ENCODE peak calls at places on chromosome 1, in six cellular contexts. F is body of pancreas, B is A549, D is tibial nerve, W is uterus, G is K562. X is an unnamed sample.

GRCh38 chr1:39204441-39205081 is at the start of gene MACF1:
- DNase-seq in F (peak; percentile 43), B (peak; percentile 50), D (peak; percentile 76), W (peak; percentile 90), G (peak; percentile 89), X (no peak)

GRCh38 chr1:98749152-98749756 is 87.7 kb downstream of the SNX7 start:
- DNase-seq in F (no peak), B (no peak), D (no peak), W (no peak), G (no peak), X (no peak)

GRCh38 chr1:240687820-240688219 is 75.9 kb upstream of the GREM2 start:
- DNase-seq in F (no peak), B (no peak), D (no peak), W (no peak), G (no peak), X (no peak)

GRCh38 chr1:225847610-225848009 is 34.6 kb downstream of the TMEM63A start:
- DNase-seq in F (peak; percentile 91), B (no peak), D (no peak), W (no peak), G (peak; percentile 35), X (peak; percentile 77)

GRCh38 chr1:12097321-12097720 is 34.2 kb downstream of the TNFRSF8 start:
- DNase-seq in F (no peak), B (no peak), D (no peak), W (no peak), G (no peak), X (no peak)

GRCh38 chr1:2284932-2285331 is 56.8 kb downstream of the SKI start:
- DNase-seq in F (no peak), B (no peak), D (no peak), W (no peak), G (no peak), X (no peak)

GRCh38 chr1:31772669-31773248 is 8.6 kb upstream of the ADGRB2 start:
- DNase-seq in F (no peak), B (no peak), D (no peak), W (no peak), G (no peak), X (no peak)

GRCh38 chr1:195326325-195326724 is 1281.9 kb downstream of the KCNT2 start:
- DNase-seq in F (no peak), B (no peak), D (no peak), W (no peak), G (no peak), X (no peak)

GRCh38 chr1:12275370-12275769 is 45.5 kb downstream of the VPS13D start:
- DNase-seq in F (peak; percentile 15), B (peak; percentile 35), D (peak; percentile 48), W (no peak), G (peak; percentile 64), X (no peak)

GRCh38 chr1:39639333-39640130 is at the start of gene HEYL:
- DNase-seq in F (peak; percentile 92), B (peak; percentile 86), D (peak; percentile 32), W (peak; percentile 73), G (peak; percentile 83), X (peak; percentile 89)

GRCh38 chr1:165344198-165344597 is 12.3 kb downstream of the LMX1A start:
- DNase-seq in F (no peak), B (no peak), D (no peak), W (no peak), G (no peak), X (no peak)

GRCh38 chr1:116123837-116124533 is 12.8 kb downstream of the MAB21L3 start:
- DNase-seq in F (no peak), B (no peak), D (no peak), W (no peak), G (no peak), X (no peak)

GRCh38 chr1:54361342-54361741 is 44.9 kb downstream of the SSBP3 start:
- DNase-seq in F (no peak), B (no peak), D (peak; percentile 33), W (peak; percentile 48), G (peak; percentile 30), X (no peak)

GRCh38 chr1:17665950-17666720 is 89.0 kb upstream of the ACTL8 start:
- DNase-seq in F (no peak), B (no peak), D (no peak), W (no peak), G (no peak), X (no peak)

GRCh38 chr1:154157520-154158306 is 2.8 kb upstream of the NUP210L start:
- DNase-seq in F (no peak), B (no peak), D (no peak), W (peak; percentile 29), G (peak; percentile 95), X (no peak)

GRCh38 chr1:159071970-159072582 is 4.5 kb downstream of the AIM2 start:
- DNase-seq in F (no peak), B (peak; percentile 40), D (peak; percentile 24), W (no peak), G (peak; percentile 68), X (no peak)

DNA sequence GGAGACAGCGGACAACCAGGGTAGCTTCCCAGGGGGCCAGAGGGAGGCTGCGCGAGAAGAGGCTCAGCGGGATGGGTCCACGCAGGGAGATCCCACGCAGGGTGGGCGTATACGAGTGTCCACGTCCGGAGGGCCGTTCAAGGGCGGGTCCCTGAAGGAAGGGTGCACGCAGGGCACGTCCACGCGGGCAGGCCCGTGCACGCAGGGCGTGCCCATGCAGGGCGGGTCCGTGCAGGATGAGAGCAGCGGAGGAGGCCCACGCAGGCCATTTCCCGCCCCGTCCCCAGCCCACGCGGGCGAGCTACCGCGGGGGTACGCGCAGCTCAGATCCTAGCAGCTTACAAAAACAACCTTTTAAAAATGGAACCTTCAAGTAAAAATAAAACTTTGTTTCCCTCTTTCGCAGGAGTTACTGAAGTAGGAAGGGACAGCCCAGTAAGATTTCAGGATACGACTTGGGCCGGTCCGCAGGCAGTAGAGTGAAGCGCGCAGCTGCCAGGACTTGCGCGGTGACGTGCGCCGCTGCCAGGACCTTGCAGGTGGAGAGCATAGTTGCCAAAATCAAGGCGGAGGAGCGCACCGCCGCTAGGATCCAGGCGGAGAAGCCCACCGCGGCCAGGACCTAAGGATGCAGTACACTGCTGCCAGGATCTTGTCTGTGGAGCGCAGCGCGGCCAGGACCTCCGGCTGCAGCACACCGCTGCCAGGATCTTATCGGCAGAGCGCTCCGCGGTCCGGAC is 416 bp upstream of the RNF187 start:
- DNase-seq in F (peak; percentile 76), B (peak; percentile 88), D (no peak), W (peak; percentile 59), G (peak; percentile 92), X (peak; percentile 96)
- TF ChIP-seq POLR2A in F (peak; percentile 51), B (peak; percentile 60), D (peak; percentile 26), W (peak; percentile 39), G (peak; percentile 62), X (peak; percentile 29)

GRCh38 chr1:5481889-5482288 is 510.3 kb downstream of the NPHP4 start:
- DNase-seq in F (no peak), B (peak; percentile 14), D (no peak), W (no peak), G (peak; percentile 27), X (peak; percentile 66)
- TF ChIP-seq CTCF in F (peak; percentile 18), B (no peak), D (no peak), W (no peak), G (peak; percentile 55), X (no peak)

GRCh38 chr1:173869108-173869359 is 854 bp downstream of the ZBTB37 start:
- DNase-seq in F (no peak), B (no peak), D (no peak), W (no peak), G (no peak), X (no peak)

GRCh38 chr1:173868266-173869107 is at the start of gene ZBTB37:
- DNase-seq in F (peak; percentile 96), B (peak; percentile 65), D (peak; percentile 72), W (peak; percentile 81), G (peak; percentile 98), X (peak; percentile 97)

GRCh38 chr1:173867141-173867752 is 542 bp downstream of the GAS5 start:
- DNase-seq in F (no peak), B (no peak), D (no peak), W (no peak), G (no peak), X (peak; percentile 85)

GRCh38 chr1:173866462-173866861 is 1.3 kb downstream of the GAS5 start:
- DNase-seq in F (no peak), B (no peak), D (no peak), W (no peak), G (peak; percentile 44), X (no peak)

DNA sequence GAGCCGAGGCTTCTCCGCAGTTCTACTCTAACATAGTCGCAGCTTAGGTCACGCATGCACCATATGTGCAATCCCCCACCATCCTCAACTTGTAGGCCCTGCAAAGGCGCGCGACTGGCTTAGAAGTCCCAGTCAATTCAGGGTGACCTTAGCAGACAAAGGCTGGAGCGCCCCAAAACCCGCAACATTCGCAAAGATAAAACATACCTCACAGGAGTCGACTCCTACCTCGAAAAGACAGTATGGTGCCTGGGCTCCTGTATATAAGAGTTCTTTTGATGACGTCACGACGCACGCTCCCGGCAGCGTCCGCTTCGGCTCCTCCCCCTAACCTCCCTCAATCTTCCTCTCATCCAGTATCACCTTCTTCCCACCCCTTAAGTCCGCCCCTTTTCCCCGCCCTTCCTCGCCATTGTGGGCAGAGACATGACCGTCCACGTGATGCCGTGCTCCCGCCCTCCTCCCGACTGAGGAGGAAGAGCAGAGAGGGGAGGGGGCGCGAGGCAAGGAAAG is at the start of gene GAS5:
- DNase-seq in F (peak; percentile 100), B (peak; percentile 89), D (peak; percentile 100), W (peak; percentile 99), G (peak; percentile 100), X (peak; percentile 100)
- H3K4me1 ChIP-seq in F (peaks cover 61% of the 10 kb centered on the region), B (peaks cover 30% of the 10 kb centered on the region), D (peaks cover 52% of the 10 kb centered on the region), W (no peaks in the 10 kb centered on the region), G (peaks cover 34% of the 10 kb centered on the region), X (peaks cover 51% of the 10 kb centered on the region)

GRCh38 chr1:27555700-27556424 is 48.1 kb downstream of the AHDC1 start:
- DNase-seq in F (no peak), B (no peak), D (peak; percentile 59), W (peak; percentile 74), G (peak; percentile 69), X (peak; percentile 86)

GRCh38 chr1:27557596-27558340 is 46.2 kb downstream of the AHDC1 start:
- DNase-seq in F (no peak), B (peak; percentile 48), D (no peak), W (no peak), G (no peak), X (no peak)

GRCh38 chr1:27556435-27556780 is 47.5 kb downstream of the AHDC1 start:
- DNase-seq in F (no peak), B (no peak), D (no peak), W (no peak), G (no peak), X (no peak)

GRCh38 chr1:27554777-27555699 is 48.9 kb downstream of the AHDC1 start:
- DNase-seq in F (no peak), B (no peak), D (peak; percentile 70), W (peak; percentile 68), G (peak; percentile 46), X (no peak)

DNA sequence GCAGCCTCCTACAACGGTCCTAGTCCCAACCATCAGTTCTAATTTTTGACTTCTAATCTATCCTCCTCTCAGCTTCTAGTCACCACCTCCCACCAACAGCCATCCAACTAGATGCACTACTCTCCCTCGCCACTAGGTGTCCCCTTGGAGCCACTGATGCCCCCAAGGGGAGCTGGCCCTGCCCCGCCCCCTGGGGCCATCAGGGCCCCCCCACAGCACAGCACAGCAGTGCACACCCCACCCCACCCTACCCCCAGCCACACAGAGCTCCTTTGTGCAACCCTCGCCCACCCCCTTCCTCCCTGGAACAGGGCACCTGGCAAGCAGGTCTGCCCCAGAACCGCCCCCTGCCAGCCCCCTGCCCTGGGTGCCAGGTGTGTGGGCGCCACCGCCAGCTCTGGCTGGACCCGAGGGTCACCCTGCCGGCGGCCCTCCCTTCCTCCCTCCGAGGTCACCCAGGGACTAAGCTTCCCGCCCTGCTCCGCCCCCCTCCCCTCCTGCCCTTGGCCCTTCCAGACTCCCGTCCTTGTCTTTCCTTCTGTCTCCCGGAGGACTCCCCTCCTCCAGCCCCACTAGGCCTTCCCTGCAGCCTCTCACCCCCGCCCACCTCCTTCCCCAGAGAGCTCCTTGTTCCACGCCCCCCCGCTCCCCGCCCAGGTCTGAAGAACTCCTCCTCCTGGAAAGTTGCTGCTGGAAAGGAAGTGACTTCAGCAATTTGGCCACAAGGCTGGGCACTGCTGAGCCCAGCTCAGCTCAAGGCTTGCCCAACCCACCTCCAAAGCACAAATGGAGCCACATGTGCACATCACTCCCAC is 47.0 kb downstream of the AHDC1 start:
- DNase-seq in F (peak; percentile 94), B (peak; percentile 91), D (peak; percentile 93), W (peak; percentile 97), G (peak; percentile 95), X (peak; percentile 90)
- TF ChIP-seq POLR2A in F (no peak), B (peak; percentile 54), D (no peak), W (peak; percentile 12), G (no peak), X (no peak)